ENCODE peak calls at places on chromosome 2, in four cellular contexts. One of them, this sample, is unnamed.

GRCh38 chr2:203705184-203705583 is 1.3 kb upstream of the CD28 start:
- DNase-seq in cardiac muscle cell: no peak
- DNase-seq in uterus: no peak
- DNase-seq in heart right ventricle: no peak
- DNase-seq in this sample: no peak

GRCh38 chr2:58710795-58711279 is 469.7 kb upstream of the FANCL start:
- DNase-seq in cardiac muscle cell: no peak
- DNase-seq in uterus: no peak
- DNase-seq in heart right ventricle: no peak
- DNase-seq in this sample: peak; percentile 55

GRCh38 chr2:68279691-68280090 is 27.4 kb upstream of the PPP3R1 start:
- DNase-seq in cardiac muscle cell: no peak
- DNase-seq in uterus: peak; percentile 28
- DNase-seq in heart right ventricle: no peak
- DNase-seq in this sample: no peak

GRCh38 chr2:66596229-66596628 is 161.3 kb downstream of the MEIS1 start:
- DNase-seq in cardiac muscle cell: no peak
- DNase-seq in uterus: no peak
- DNase-seq in heart right ventricle: no peak
- DNase-seq in this sample: no peak

GRCh38 chr2:33344230-33344629 is 132.2 kb upstream of the RASGRP3 start:
- DNase-seq in cardiac muscle cell: no peak
- DNase-seq in uterus: no peak
- DNase-seq in heart right ventricle: no peak
- DNase-seq in this sample: no peak

GRCh38 chr2:120398961-120399888 is 53.3 kb downstream of the INHBB start:
- DNase-seq in cardiac muscle cell: no peak
- DNase-seq in uterus: no peak
- DNase-seq in heart right ventricle: no peak
- DNase-seq in this sample: no peak

GRCh38 chr2:650343-651310 is 26.6 kb downstream of the TMEM18 start:
- DNase-seq in cardiac muscle cell: no peak
- DNase-seq in uterus: no peak
- DNase-seq in heart right ventricle: no peak
- DNase-seq in this sample: no peak

GRCh38 chr2:239600650-239601049 is 199.8 kb upstream of the HDAC4 start:
- DNase-seq in cardiac muscle cell: no peak
- DNase-seq in uterus: no peak
- DNase-seq in heart right ventricle: no peak
- DNase-seq in this sample: no peak

GRCh38 chr2:143068094-143068890 is 60.9 kb upstream of the ARHGAP15 start:
- DNase-seq in cardiac muscle cell: no peak
- DNase-seq in uterus: no peak
- DNase-seq in heart right ventricle: no peak
- DNase-seq in this sample: peak; percentile 63

GRCh38 chr2:192051533-192051932 is 143.2 kb downstream of the TMEFF2 start:
- DNase-seq in cardiac muscle cell: no peak
- DNase-seq in uterus: no peak
- DNase-seq in heart right ventricle: no peak
- DNase-seq in this sample: no peak

GRCh38 chr2:98586466-98587140 is 21.7 kb downstream of the COA5 start:
- DNase-seq in cardiac muscle cell: no peak
- DNase-seq in uterus: no peak
- DNase-seq in heart right ventricle: no peak
- DNase-seq in this sample: no peak

GRCh38 chr2:10356459-10356851 is 53.8 kb downstream of the HPCAL1 start:
- DNase-seq in cardiac muscle cell: no peak
- DNase-seq in uterus: no peak
- DNase-seq in heart right ventricle: no peak
- DNase-seq in this sample: no peak

GRCh38 chr2:203606051-203606450 is 71.0 kb upstream of the RAPH1 start:
- DNase-seq in cardiac muscle cell: no peak
- DNase-seq in uterus: no peak
- DNase-seq in heart right ventricle: no peak
- DNase-seq in this sample: no peak

GRCh38 chr2:70795164-70795995 is 4.9 kb upstream of the FIGLA start:
- DNase-seq in cardiac muscle cell: no peak
- DNase-seq in uterus: no peak
- DNase-seq in heart right ventricle: no peak
- DNase-seq in this sample: no peak

GRCh38 chr2:70790079-70790963 is at the start of gene FIGLA:
- DNase-seq in cardiac muscle cell: no peak
- DNase-seq in uterus: no peak
- DNase-seq in heart right ventricle: no peak
- DNase-seq in this sample: no peak

GRCh38 chr2:70796247-70796646 is 5.8 kb upstream of the FIGLA start:
- DNase-seq in cardiac muscle cell: no peak
- DNase-seq in uterus: no peak
- DNase-seq in heart right ventricle: no peak
- DNase-seq in this sample: no peak

GRCh38 chr2:70789304-70790078 is 952 bp downstream of the FIGLA start:
- DNase-seq in cardiac muscle cell: peak; percentile 68
- DNase-seq in uterus: peak; percentile 22
- DNase-seq in heart right ventricle: peak; percentile 61
- DNase-seq in this sample: peak; percentile 74

GRCh38 chr2:70793450-70793849 is 3.0 kb upstream of the FIGLA start:
- DNase-seq in cardiac muscle cell: no peak
- DNase-seq in uterus: no peak
- DNase-seq in heart right ventricle: no peak
- DNase-seq in this sample: peak; percentile 86
- H3K27me3 ChIP-seq in cardiac muscle cell: peaks cover 65% of the 10 kb centered on the region
- H3K27me3 ChIP-seq in uterus: no peaks in the 10 kb centered on the region
- H3K27me3 ChIP-seq in heart right ventricle: peaks cover 47% of the 10 kb centered on the region
- H3K27me3 ChIP-seq in this sample: peaks cover 26% of the 10 kb centered on the region

GRCh38 chr2:128841803-128842202 is 523.1 kb upstream of the HS6ST1 start:
- DNase-seq in cardiac muscle cell: no peak
- DNase-seq in uterus: no peak
- DNase-seq in heart right ventricle: no peak
- DNase-seq in this sample: no peak
- H3K27ac ChIP-seq in cardiac muscle cell: no peak overlapping the region
- H3K27ac ChIP-seq in uterus: no peak overlapping the region
- H3K27ac ChIP-seq in heart right ventricle: no peak overlapping the region
- H3K27ac ChIP-seq in this sample: no peak overlapping the region

GRCh38 chr2:219511547-219512325 is 2.5 kb upstream of the ASIC4 start:
- DNase-seq in cardiac muscle cell: peak; percentile 25
- DNase-seq in uterus: peak; percentile 16
- DNase-seq in heart right ventricle: no peak
- DNase-seq in this sample: no peak
- H3K27me3 ChIP-seq in cardiac muscle cell: no peaks in the 10 kb centered on the region
- H3K27me3 ChIP-seq in uterus: no peaks in the 10 kb centered on the region
- H3K27me3 ChIP-seq in heart right ventricle: peaks cover 80% of the 10 kb centered on the region
- H3K27me3 ChIP-seq in this sample: peaks cover 57% of the 10 kb centered on the region

GRCh38 chr2:85439986-85440385 is 21.5 kb downstream of the SH2D6 start:
- DNase-seq in cardiac muscle cell: no peak
- DNase-seq in uterus: no peak
- DNase-seq in heart right ventricle: no peak
- DNase-seq in this sample: no peak
- H3K27ac ChIP-seq in cardiac muscle cell: no peak overlapping the region
- H3K27ac ChIP-seq in uterus: no peak overlapping the region
- H3K27ac ChIP-seq in heart right ventricle: no peak overlapping the region
- H3K27ac ChIP-seq in this sample: no peak overlapping the region